ENCODE peak calls at places on chromosomes 7 and 10, in seven cellular contexts. G, W, H, N, Y, Q and V are unnamed samples.

GRCh38 chr7:44294325-44295069 is 30.9 kb downstream of the CAMK2B start:
- DNase-seq in G (no peak), W (peak; percentile 44), H (peak; percentile 24), N (no peak), Y (no peak), Q (no peak), V (no peak)

GRCh38 chr7:11427686-11428273 is 404.2 kb downstream of the THSD7A start:
- DNase-seq in G (no peak), W (no peak), H (no peak), N (peak; percentile 60), Y (peak; percentile 87), Q (peak; percentile 55), V (peak; percentile 58)

GRCh38 chr7:65438593-65438992 is 64.9 kb downstream of the ZNF92 start:
- DNase-seq in G (no peak), W (no peak), H (no peak), N (peak; percentile 57), Y (peak; percentile 88), Q (no peak), V (peak; percentile 78)

GRCh38 chr7:105776986-105777910 is 99.2 kb downstream of the ATXN7L1 start:
- DNase-seq in G (no peak), W (no peak), H (no peak), N (no peak), Y (no peak), Q (no peak), V (no peak)

GRCh38 chr10:29685506-29685905 is 50.7 kb upstream of the SVIL start:
- DNase-seq in G (no peak), W (no peak), H (no peak), N (no peak), Y (no peak), Q (no peak), V (no peak)

GRCh38 chr10:29105516-29106215 is 183.2 kb upstream of the LYZL1 start:
- DNase-seq in G (no peak), W (no peak), H (no peak), N (no peak), Y (peak; percentile 87), Q (no peak), V (peak; percentile 63)

GRCh38 chr7:1403844-1404404 is 55.3 kb downstream of the MICALL2 start:
- DNase-seq in G (no peak), W (no peak), H (no peak), N (peak; percentile 54), Y (peak; percentile 74), Q (peak; percentile 85), V (peak; percentile 72)

GRCh38 chr7:80136276-80137045 is 1.8 kb downstream of the GNAI1 start:
- DNase-seq in G (no peak), W (no peak), H (no peak), N (peak; percentile 26), Y (peak; percentile 29), Q (peak; percentile 37), V (no peak)

GRCh38 chr7:152597514-152597913 is 78.4 kb downstream of the XRCC2 start:
- DNase-seq in G (no peak), W (peak; percentile 32), H (no peak), N (no peak), Y (no peak), Q (no peak), V (no peak)

GRCh38 chr10:132510174-132510611 is 27.4 kb upstream of the INPP5A start:
- DNase-seq in G (no peak), W (no peak), H (peak; percentile 71), N (no peak), Y (no peak), Q (no peak), V (no peak)

GRCh38 chr10:96556003-96556402 is 30.8 kb downstream of the TM9SF3 start:
- DNase-seq in G (no peak), W (no peak), H (no peak), N (peak; percentile 11), Y (peak; percentile 28), Q (peak; percentile 48), V (no peak)

GRCh38 chr7:106206826-106207541 is 77.8 kb downstream of the NAMPT start:
- DNase-seq in G (no peak), W (no peak), H (no peak), N (peak; percentile 90), Y (no peak), Q (no peak), V (no peak)

GRCh38 chr7:29987821-29988317 is 1.7 kb downstream of the SCRN1 start:
- DNase-seq in G (no peak), W (no peak), H (no peak), N (peak; percentile 78), Y (peak; percentile 89), Q (peak; percentile 67), V (peak; percentile 74)

GRCh38 chr10:84460520-84460919 is 132.1 kb downstream of the CCSER2 start:
- DNase-seq in G (no peak), W (no peak), H (no peak), N (no peak), Y (no peak), Q (no peak), V (no peak)

GRCh38 chr10:109556399-109556798 is 366.9 kb downstream of the XPNPEP1 start:
- DNase-seq in G (no peak), W (no peak), H (no peak), N (no peak), Y (no peak), Q (no peak), V (no peak)

GRCh38 chr10:21427804-21428481 is 97.5 kb downstream of the SKIDA1 start:
- DNase-seq in G (no peak), W (no peak), H (no peak), N (no peak), Y (no peak), Q (peak; percentile 5), V (no peak)

GRCh38 chr7:2924866-2925840 is 81.0 kb upstream of the GNA12 start:
- DNase-seq in G (no peak), W (no peak), H (peak; percentile 24), N (no peak), Y (peak; percentile 40), Q (no peak), V (no peak)

GRCh38 chr10:72611783-72612182 is 14.1 kb downstream of the MICU1 start:
- DNase-seq in G (no peak), W (no peak), H (no peak), N (no peak), Y (peak; percentile 62), Q (peak; percentile 50), V (no peak)

GRCh38 chr10:61108880-61109279 is 164.9 kb upstream of the RHOBTB1 start:
- DNase-seq in G (no peak), W (no peak), H (no peak), N (no peak), Y (no peak), Q (no peak), V (no peak)

GRCh38 chr7:27102578-27103442 is at the start of gene HOXA2:
- DNase-seq in G (no peak), W (no peak), H (peak; percentile 72), N (no peak), Y (no peak), Q (no peak), V (no peak)

GRCh38 chr7:92534572-92534971 is 6.0 kb downstream of the RBM48 start:
- DNase-seq in G (no peak), W (no peak), H (no peak), N (no peak), Y (no peak), Q (no peak), V (no peak)

GRCh38 chr7:55977831-55978230 is 13.4 kb downstream of the NIPSNAP2 start:
- DNase-seq in G (no peak), W (no peak), H (no peak), N (peak; percentile 84), Y (peak; percentile 64), Q (peak; percentile 55), V (peak; percentile 62)

GRCh38 chr7:115135769-115136410 is 214.0 kb downstream of the MDFIC start:
- DNase-seq in G (no peak), W (no peak), H (no peak), N (no peak), Y (peak; percentile 17), Q (no peak), V (peak; percentile 40)

GRCh38 chr7:21305455-21306235 is 122.2 kb upstream of the SP4 start:
- DNase-seq in G (no peak), W (no peak), H (no peak), N (no peak), Y (no peak), Q (no peak), V (no peak)

GRCh38 chr10:128642502-128642901 is 516.3 kb upstream of the MKI67 start:
- DNase-seq in G (no peak), W (no peak), H (no peak), N (no peak), Y (no peak), Q (no peak), V (no peak)

GRCh38 chr10:62632071-62632809 is 172.3 kb upstream of the ADO start:
- DNase-seq in G (no peak), W (peak; percentile 65), H (no peak), N (peak; percentile 38), Y (peak; percentile 8), Q (no peak), V (no peak)